ENCODE peak calls at places on chromosomes 1 and 21, in four cellular contexts. X, E, K and Y are unnamed samples.

GRCh38 chr1:8818325-8818775 is 910 bp upstream of the RERE start:
- DNase-seq in X (peak), E (peak), K (peak), Y (peak)

GRCh38 chr1:58432813-58433668 is 113.5 kb downstream of the OMA1 start:
- DNase-seq in X (peak), K (peak), E (peak), Y (peak)

GRCh38 chr1:10421637-10422036 is 8.6 kb upstream of the CENPS start:
- DNase-seq in E (no peak), K (no peak), X (no peak), Y (no peak)

GRCh38 chr1:226948996-226949395 is 8.9 kb downstream of the COQ8A start:
- DNase-seq in E (no peak), X (no peak), K (no peak), Y (no peak)

GRCh38 chr1:214753236-214753852 is 150.3 kb downstream of the CENPF start:
- DNase-seq in E (no peak), K (no peak), X (no peak), Y (no peak)

GRCh38 chr1:30822966-30823581 is 65.5 kb upstream of the LAPTM5 start:
- DNase-seq in K (peak), X (no peak), E (peak), Y (peak)

GRCh38 chr1:109240158-109241152 is 8.9 kb upstream of the CELSR2 start:
- DNase-seq in E (peak), K (peak), X (no peak), Y (peak)

GRCh38 chr1:43870306-43870705 is 63.3 kb upstream of the ARTN start:
- DNase-seq in E (no peak), X (no peak), K (no peak), Y (no peak)

GRCh38 chr1:64969305-64970066 is 3.1 kb upstream of the JAK1 start:
- DNase-seq in E (no peak), K (peak), X (no peak), Y (no peak)

GRCh38 chr1:154963643-154964042 is 2.1 kb upstream of the PYGO2 start:
- DNase-seq in K (no peak), E (no peak), X (no peak), Y (no peak)

GRCh38 chr1:27958513-27958912 is 1.3 kb upstream of the XKR8 start:
- DNase-seq in E (no peak), X (no peak), K (no peak), Y (no peak)

GRCh38 chr1:203362561-203363055 is 11.7 kb upstream of the FMOD start:
- DNase-seq in X (no peak), K (no peak), E (no peak), Y (no peak)

GRCh38 chr1:20964540-20965484 is 177.7 kb upstream of the HP1BP3 start:
- DNase-seq in E (no peak), X (peak), K (no peak), Y (no peak)

GRCh38 chr1:74937176-74937575 is 197.0 kb upstream of the LHX8 start:
- DNase-seq in X (peak), K (no peak), E (no peak), Y (no peak)

GRCh38 chr1:26161408-26162219 is 2.7 kb downstream of the FAM110D start:
- DNase-seq in E (peak), K (peak), X (peak), Y (peak)

GRCh38 chr1:226097866-226098625 is 35.5 kb downstream of the H3-3A start:
- DNase-seq in X (no peak), K (peak), E (peak), Y (peak)

GRCh38 chr1:237962985-237963384 is 72.3 kb upstream of the ZP4 start:
- DNase-seq in E (no peak), K (no peak), X (no peak), Y (no peak)

GRCh38 chr21:45280969-45281368 is 6.7 kb downstream of the POFUT2 start:
- DNase-seq in E (no peak), X (no peak), K (no peak), Y (no peak)

GRCh38 chr1:155064813-155065436 is 1.4 kb downstream of the EFNA4 start:
- DNase-seq in K (no peak), E (no peak), X (no peak), Y (no peak)

GRCh38 chr1:227939791-227940771 is 7.7 kb downstream of the WNT9A start:
- DNase-seq in X (no peak), E (no peak), K (no peak), Y (no peak)

GRCh38 chr21:34080693-34081092 is 7.3 kb downstream of the MRPS6 start:
- DNase-seq in X (no peak), K (no peak), E (no peak), Y (no peak)

GRCh38 chr21:19198801-19199200 is 795.2 kb upstream of the TMPRSS15 start:
- DNase-seq in K (no peak), E (no peak), X (no peak), Y (no peak)
- H3K4me2 ChIP-seq in K (no peak), E (no peak), X (no peak), Y (no peak)

GRCh38 chr1:110630770-110631663 is 24.9 kb upstream of the KCNA2 start:
- DNase-seq in E (peak), K (peak), X (peak), Y (no peak)
- H3K4me2 ChIP-seq in E (no peak), K (no peak), X (no peak), Y (no peak)

GRCh38 chr21:43324596-43324995 is 102.3 kb downstream of the SIK1 start:
- DNase-seq in E (no peak), X (no peak), K (no peak), Y (no peak)

GRCh38 chr21:43325968-43326367 is 101.0 kb downstream of the SIK1 start:
- DNase-seq in K (no peak), X (no peak), E (no peak), Y (no peak)

GRCh38 chr21:43322805-43323204 is 104.1 kb downstream of the SIK1 start:
- DNase-seq in X (no peak), E (no peak), K (no peak), Y (no peak)

GRCh38 chr21:43323244-43324005 is 103.5 kb downstream of the SIK1 start:
- DNase-seq in K (no peak), X (no peak), E (no peak), Y (no peak)

DNA sequence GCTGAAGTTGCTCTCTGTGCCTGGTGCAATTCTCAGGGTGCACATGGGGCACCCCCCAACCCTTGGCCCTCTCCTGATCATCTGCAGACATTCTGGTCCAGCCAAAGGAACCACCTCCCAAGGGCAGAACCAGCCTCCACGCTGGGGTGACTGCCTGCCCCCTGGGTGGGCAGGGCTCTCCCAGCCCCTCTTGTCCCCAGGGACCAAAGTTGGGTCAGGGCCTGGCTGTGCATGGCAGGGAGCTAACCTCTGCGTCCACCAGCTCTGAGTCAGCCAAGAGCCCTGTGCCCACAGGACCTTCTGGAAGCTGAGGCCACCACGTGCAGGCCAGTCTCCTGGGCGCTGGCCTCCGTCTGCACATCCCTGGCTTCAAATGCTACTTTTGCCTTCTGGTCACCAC is 101.9 kb downstream of the SIK1 start:
- DNase-seq in K (no peak), X (no peak), E (no peak), Y (no peak)
- H3K4me2 ChIP-seq in K (no peak), X (no peak), E (no peak), Y (no peak)

GRCh38 chr1:156431366-156432108 is 62.5 kb downstream of the RHBG start:
- DNase-seq in K (no peak), X (no peak), E (no peak), Y (no peak)
- H3K4me2 ChIP-seq in K (no peak), X (no peak), E (no peak), Y (no peak)

GRCh38 chr1:6447016-6447817 is 18.8 kb downstream of the TNFRSF25 start:
- DNase-seq in X (no peak), K (no peak), E (no peak), Y (no peak)
- H3K4me2 ChIP-seq in X (peak), K (no peak), E (peak), Y (no peak)

DNA sequence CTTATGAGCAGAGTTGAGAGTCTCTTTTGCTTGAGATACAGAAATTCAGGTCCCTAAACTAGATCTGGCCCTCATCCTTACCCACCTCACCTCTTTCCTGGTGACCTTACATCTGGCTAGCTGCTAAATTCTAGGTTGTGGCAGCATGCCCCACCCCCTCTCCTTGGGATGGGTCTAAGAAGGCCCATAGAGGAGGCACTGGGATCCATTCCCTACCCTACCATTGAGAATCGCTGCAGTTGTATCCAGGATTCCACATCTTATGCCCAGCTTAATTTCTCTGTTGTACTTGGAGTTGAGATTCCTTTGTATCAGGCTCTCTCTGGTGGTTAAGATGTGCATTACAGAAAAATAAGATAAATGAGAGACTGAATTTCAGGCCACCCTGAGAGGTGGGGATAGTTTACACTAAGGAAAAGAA is 9.5 kb upstream of the TMEM39B start:
- DNase-seq in K (peak), E (peak), X (peak), Y (peak)
- H3K4me2 ChIP-seq in K (no peak), E (no peak), X (peak), Y (peak)

GRCh38 chr1:191419842-191420241 is 738.4 kb upstream of the RGS18 start:
- DNase-seq in K (no peak), E (no peak), X (no peak), Y (no peak)
- H3K4me2 ChIP-seq in K (no peak), E (no peak), X (no peak), Y (no peak)

GRCh38 chr1:174219606-174220370 is 60.5 kb downstream of the RABGAP1L start:
- DNase-seq in E (peak), X (no peak), K (no peak), Y (no peak)

GRCh38 chr1:174221681-174222080 is 62.4 kb downstream of the RABGAP1L start:
- DNase-seq in E (peak), K (no peak), X (no peak), Y (no peak)

GRCh38 chr1:174217787-174218574 is 58.7 kb downstream of the RABGAP1L start:
- DNase-seq in X (peak), K (peak), E (peak), Y (peak)

GRCh38 chr1:174217248-174217647 is 57.9 kb downstream of the RABGAP1L start:
- DNase-seq in K (no peak), X (no peak), E (peak), Y (no peak)

DNA sequence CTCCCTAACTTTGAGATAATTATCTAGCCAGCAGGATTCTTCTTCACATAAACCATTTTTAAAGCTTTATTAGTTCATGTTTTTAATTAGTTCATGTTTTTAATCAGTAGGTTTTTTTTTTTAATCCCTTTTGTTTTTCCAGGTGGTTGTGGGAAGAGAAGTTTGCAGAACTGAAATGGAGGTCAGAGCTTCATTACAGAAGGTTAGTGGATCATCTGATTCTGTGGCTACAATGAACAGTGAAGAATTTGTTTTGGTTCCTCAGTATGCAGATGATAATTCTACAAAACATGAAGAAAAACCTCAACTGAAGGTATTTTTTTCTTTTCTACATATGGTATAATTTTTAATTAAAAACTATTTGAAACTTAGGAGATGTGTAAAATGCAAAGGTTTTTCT is 59.7 kb downstream of the RABGAP1L start:
- DNase-seq in K (no peak), E (no peak), X (no peak), Y (peak)
- H3K4me2 ChIP-seq in K (no peak), E (no peak), X (no peak), Y (no peak)

DNA sequence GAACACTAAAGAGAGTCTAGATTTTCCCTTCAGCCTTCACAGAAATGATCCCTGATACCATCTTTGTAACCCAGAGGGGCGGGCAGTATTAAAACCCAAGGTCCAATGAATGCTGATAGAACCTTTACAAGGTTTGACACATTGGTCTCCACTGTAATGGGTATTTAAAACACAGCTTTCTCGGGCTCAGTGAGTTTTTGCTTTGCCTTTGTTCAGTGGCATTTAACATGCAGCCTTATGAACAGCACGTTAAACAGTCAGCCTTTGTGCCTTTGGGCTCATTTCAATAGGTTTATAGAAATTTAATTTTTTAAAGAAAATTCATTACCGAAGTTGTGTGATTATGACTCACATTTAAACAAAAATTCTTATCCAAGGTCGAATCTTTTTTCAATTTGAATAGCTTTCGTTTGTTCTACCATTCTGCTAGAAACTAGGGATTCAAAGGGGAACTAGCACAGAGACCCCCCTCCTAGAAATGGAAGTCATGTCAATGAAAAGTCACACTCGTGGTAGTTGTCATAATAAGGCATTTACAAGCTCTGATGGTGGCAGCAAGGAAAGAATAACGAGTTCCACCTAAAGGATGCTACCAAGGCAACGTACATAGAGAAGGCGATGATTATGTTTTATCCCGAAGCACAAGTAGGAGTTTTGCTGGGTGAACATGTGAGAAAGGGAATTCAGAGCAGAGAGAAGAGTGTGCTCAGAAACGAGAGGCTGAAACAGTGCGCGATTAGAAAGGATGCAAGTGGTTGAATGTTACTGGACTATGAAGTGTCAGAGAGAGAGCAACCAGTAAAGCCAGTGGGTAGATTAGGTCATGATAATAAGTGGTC is 66.2 kb downstream of the SGIP1 start:
- DNase-seq in E (no peak), X (no peak), K (no peak), Y (no peak)
- H3K4me2 ChIP-seq in E (no peak), X (no peak), K (no peak), Y (peak)